ENCODE peak calls at places on chromosomes 1 and 21, in nine cellular contexts. R is GM23248; P is upper lobe of right lung; M is tibial artery; I is neural progenitor cell; H is heart right ventricle; T is prostate gland; E is astrocyte; V is CD8-positive, alpha-beta T cell. A is an unnamed sample. For H3K4me1, the result is how much of the 10 kb centered on the place peaks cover.

GRCh38 chr1:62849031-62849430 is 65.1 kb downstream of the ATG4C start:
- DNase-seq in R (no peak), P (no peak), M (no peak), I (peak), H (no peak), T (no peak), E (no peak), V (no peak), A (no peak)

GRCh38 chr1:73537400-73537799 is 660.6 kb downstream of the LRRIQ3 start:
- DNase-seq in R (no peak), P (no peak), M (no peak), I (peak), H (no peak), T (no peak), E (no peak), V (no peak), A (no peak)

GRCh38 chr1:40786995-40787705 is 3.6 kb downstream of the KCNQ4 start:
- DNase-seq in R (no peak), P (no peak), M (no peak), I (no peak), H (no peak), T (no peak), E (no peak), V (no peak), A (no peak)

GRCh38 chr21:34989337-34990151 is 59.6 kb downstream of the RUNX1 start:
- DNase-seq in R (peak), P (no peak), M (no peak), I (peak), H (no peak), T (no peak), E (peak), V (no peak), A (no peak)

GRCh38 chr1:152108899-152109222 is 6.4 kb downstream of the TCHH start:
- DNase-seq in R (peak), P (no peak), M (no peak), I (no peak), H (no peak), T (no peak), E (no peak), V (no peak), A (no peak)

GRCh38 chr21:44365251-44365966 is 12.0 kb downstream of the TRPM2 start:
- DNase-seq in R (no peak), P (peak), M (no peak), I (no peak), H (no peak), T (no peak), E (no peak), V (no peak), A (no peak)

GRCh38 chr1:164771568-164772350 is 212.8 kb downstream of the PBX1 start:
- DNase-seq in R (peak), P (no peak), M (no peak), I (no peak), H (no peak), T (peak), E (peak), V (no peak), A (no peak)

GRCh38 chr1:227816750-227817446 is 1.4 kb downstream of the PRSS38 start:
- DNase-seq in R (no peak), P (no peak), M (no peak), I (no peak), H (no peak), T (no peak), E (no peak), V (no peak), A (peak)

GRCh38 chr1:145955436-145955835 is 2.4 kb downstream of the LIX1L start:
- DNase-seq in R (peak), P (no peak), M (no peak), I (no peak), H (no peak), T (no peak), E (peak), V (no peak), A (no peak)

GRCh38 chr1:1199961-1200875 is 6.2 kb downstream of the TNFRSF18 start:
- DNase-seq in R (no peak), P (no peak), M (no peak), I (no peak), H (no peak), T (no peak), E (no peak), V (no peak), A (no peak)
- H3K4me3 ChIP-seq in R (no peak), P (peak), M (no peak), I (peak), H (peak), T (no peak), E (no peak), V (no peak), A (no peak)

DNA sequence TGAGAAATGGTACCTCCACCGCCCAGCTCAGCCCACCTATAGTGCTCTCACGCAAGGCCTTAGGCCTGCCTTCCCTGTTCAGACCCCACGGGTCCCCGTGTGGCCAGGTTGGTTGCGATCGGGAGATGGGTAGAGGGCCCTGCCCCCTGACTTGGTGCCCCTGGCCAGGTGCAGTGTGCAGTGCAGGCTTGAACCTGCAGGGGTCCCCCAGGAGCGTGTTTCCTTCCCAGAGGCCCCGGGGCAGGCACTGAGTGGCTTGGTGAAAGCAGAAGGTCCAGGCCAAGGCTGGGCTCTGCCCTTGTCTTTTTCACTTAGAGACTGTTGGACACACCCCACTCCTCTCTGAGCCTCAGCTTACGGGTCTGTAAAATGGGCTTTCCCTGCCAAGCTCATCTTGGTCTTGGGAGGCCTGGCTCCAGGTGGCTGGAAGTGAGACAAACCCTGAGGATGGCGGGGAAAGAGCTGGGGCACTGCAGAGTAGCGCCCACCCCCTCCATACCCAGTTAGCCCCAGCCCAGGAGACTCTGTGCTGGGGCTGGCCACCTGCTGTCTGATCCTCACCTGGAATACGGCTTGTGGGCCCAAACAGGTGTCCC is 9.3 kb upstream of the HES5 start:
- DNase-seq in R (peak), P (no peak), M (no peak), I (peak), H (no peak), T (no peak), E (no peak), V (no peak), A (no peak)
- H3K4me1 ChIP-seq in R (under half), P (under half), M (under half), I (half or more), H (under half), T (under half), E (under half), V (under half), A (under half)

GRCh38 chr1:26225033-26225831 is 8.8 kb upstream of the CEP85 start:
- DNase-seq in R (peak), P (peak), M (no peak), I (peak), H (peak), T (peak), E (peak), V (peak), A (peak)
- H3K4me3 ChIP-seq in R (peak), P (peak), M (peak), I (peak), H (peak), T (peak), E (peak), V (peak), A (peak)

DNA sequence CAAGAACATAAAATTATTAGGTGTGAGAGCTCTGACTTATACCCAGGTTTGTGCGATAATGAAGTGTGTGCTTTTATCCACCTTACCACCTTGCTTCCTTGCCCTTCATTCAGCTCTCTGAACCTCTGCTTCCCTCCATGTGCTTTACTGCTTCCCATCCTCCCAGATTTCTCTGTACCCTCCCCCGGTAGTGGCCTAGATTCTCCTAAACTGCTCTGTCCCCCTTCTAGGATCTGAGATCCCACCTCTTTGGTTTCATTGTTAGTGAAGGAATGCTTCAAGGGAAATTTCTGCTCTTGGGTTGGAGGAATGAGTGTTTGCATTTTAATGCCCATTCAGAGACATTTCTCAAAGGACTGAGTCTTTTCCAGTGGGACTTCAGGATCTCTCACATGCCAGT is 159.5 kb downstream of the ST6GALNAC3 start:
- DNase-seq in R (no peak), P (no peak), M (no peak), I (no peak), H (no peak), T (no peak), E (no peak), V (no peak), A (no peak)
- H3K4me1 ChIP-seq in R (under half), P (under half), M (under half), I (under half), H (under half), T (under half), E (under half), V (under half), A (under half)

GRCh38 chr1:211843018-211843417 is 12.5 kb upstream of the LPGAT1 start:
- DNase-seq in R (no peak), P (no peak), M (no peak), I (no peak), H (no peak), T (no peak), E (no peak), V (no peak), A (no peak)
- H3K4me3 ChIP-seq in R (no peak), P (no peak), M (no peak), I (no peak), H (no peak), T (no peak), E (no peak), V (no peak), A (no peak)

DNA sequence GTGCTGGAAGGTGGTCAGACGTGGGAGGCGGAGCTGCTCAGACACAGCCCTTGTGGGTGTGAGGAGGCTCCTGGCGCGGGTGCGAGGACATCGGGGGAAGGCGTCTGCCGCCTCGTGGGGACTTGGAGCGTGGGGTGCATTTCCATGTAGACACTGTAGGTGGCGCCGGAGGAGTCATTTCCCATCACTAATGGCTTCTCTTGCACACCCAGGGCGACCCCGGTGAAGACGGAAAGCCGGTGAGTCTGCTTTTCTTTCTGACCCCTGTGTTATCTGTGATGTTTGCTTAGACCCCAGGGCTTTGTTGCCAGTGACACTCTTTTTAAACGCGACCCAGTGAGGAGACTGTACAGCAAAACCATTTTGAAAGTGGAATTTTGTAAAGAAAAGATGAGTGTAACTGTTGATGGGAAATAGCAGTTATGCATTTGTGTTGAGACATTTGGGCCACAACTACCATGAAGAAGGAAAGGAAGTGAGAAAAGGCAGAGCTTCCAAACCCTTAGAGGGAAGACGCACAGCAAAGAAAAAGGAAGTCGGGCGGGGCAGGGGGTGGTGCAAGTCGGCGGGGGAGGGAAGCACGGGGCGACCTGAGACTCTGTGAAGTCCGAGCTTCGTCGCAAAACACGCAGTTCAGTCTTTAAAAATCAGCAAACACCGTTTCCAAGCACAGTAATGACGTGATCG is 64.0 kb downstream of the SLC19A1 start:
- DNase-seq in R (peak), P (peak), M (no peak), I (peak), H (peak), T (peak), E (peak), V (peak), A (peak)
- H3K4me1 ChIP-seq in R (under half), P (under half), M (under half), I (under half), H (under half), T (under half), E (under half), V (under half), A (half or more)

GRCh38 chr1:108745980-108746381 is 493 bp upstream of the STXBP3 start:
- DNase-seq in R (no peak), P (no peak), M (no peak), I (no peak), H (no peak), T (no peak), E (no peak), V (no peak), A (no peak)
- H3K4me3 ChIP-seq in R (no peak), P (peak), M (peak), I (no peak), H (no peak), T (peak), E (no peak), V (no peak), A (peak)

GRCh38 chr1:239563680-239564079 is 177.3 kb downstream of the CHRM3 start:
- DNase-seq in R (no peak), P (no peak), M (no peak), I (no peak), H (no peak), T (no peak), E (no peak), V (no peak), A (no peak)

GRCh38 chr1:239558559-239558958 is 172.2 kb downstream of the CHRM3 start:
- DNase-seq in R (no peak), P (no peak), M (no peak), I (no peak), H (no peak), T (no peak), E (no peak), V (no peak), A (no peak)

GRCh38 chr1:239562095-239562494 is 175.7 kb downstream of the CHRM3 start:
- DNase-seq in R (no peak), P (no peak), M (no peak), I (no peak), H (no peak), T (no peak), E (no peak), V (no peak), A (no peak)

GRCh38 chr1:239558992-239559391 is 172.6 kb downstream of the CHRM3 start:
- DNase-seq in R (no peak), P (no peak), M (no peak), I (no peak), H (no peak), T (no peak), E (no peak), V (no peak), A (no peak)

GRCh38 chr1:239560921-239561320 is 174.6 kb downstream of the CHRM3 start:
- DNase-seq in R (no peak), P (no peak), M (no peak), I (no peak), H (no peak), T (no peak), E (no peak), V (no peak), A (no peak)
- H3K4me1 ChIP-seq in R (under half), P (under half), M (under half), I (under half), H (under half), T (under half), E (under half), V (under half), A (under half)

DNA sequence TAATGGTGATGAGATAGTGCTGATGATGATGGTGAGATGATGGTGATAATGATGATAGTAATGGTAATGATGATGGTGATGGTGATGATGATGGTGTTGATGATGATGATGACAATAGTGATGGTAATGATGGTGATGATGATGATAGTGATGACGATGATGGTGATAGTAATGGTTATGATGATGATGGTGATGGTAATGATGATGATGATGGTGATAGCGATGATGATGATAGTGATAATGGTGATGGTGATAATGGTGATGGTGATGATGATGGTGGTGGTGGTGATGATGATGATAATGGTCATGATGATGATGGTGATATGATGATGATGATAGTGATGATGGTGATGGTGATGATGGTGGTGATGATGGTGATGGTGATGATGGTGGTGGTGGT is 384.6 kb downstream of the MATN1 start:
- DNase-seq in R (no peak), P (no peak), M (no peak), I (no peak), H (no peak), T (no peak), E (no peak), V (no peak), A (no peak)
- H3K4me3 ChIP-seq in R (no peak), P (no peak), M (no peak), I (no peak), H (no peak), T (no peak), E (no peak), V (no peak), A (no peak)

GRCh38 chr1:158005249-158005648 is 11.8 kb downstream of the KIRREL1 start:
- DNase-seq in R (no peak), P (no peak), M (peak), I (no peak), H (no peak), T (no peak), E (no peak), V (no peak), A (no peak)
- H3K4me1 ChIP-seq in R (half or more), P (half or more), M (under half), I (half or more), H (half or more), T (under half), E (half or more), V (under half), A (under half)

A was measured in left lung.